ENCODE peak calls at places on chromosomes 11 and 22, in five cellular contexts. U, Z, I, W and C are unnamed samples.

GRCh38 chr11:118916842-118917388 is 8.8 kb downstream of the BCL9L start:
- DNase-seq in Z (no peak), I (no peak), U (peak; percentile 74), W (no peak), C (no peak)

GRCh38 chr11:112157274-112157766 is 6.6 kb downstream of the IL18 start:
- DNase-seq in I (no peak), U (no peak), Z (peak; percentile 96), W (no peak), C (peak; percentile 81)

GRCh38 chr22:32850591-32851517 is 49.3 kb downstream of the TIMP3 start:
- DNase-seq in W (no peak), Z (no peak), I (no peak), U (peak; percentile 82), C (no peak)

GRCh38 chr11:24391165-24391564 is 105.7 kb upstream of the LUZP2 start:
- DNase-seq in W (no peak), I (no peak), U (no peak), Z (peak; percentile 37), C (no peak)

GRCh38 chr11:116328410-116328809 is 444.4 kb downstream of the BUD13 start:
- DNase-seq in Z (no peak), W (no peak), I (peak; percentile 56), U (no peak), C (no peak)

GRCh38 chr11:129960216-129961214 is 42.1 kb downstream of the PRDM10 start:
- DNase-seq in I (no peak), W (no peak), Z (peak; percentile 72), U (no peak), C (no peak)

GRCh38 chr11:61195710-61196109 is 7.6 kb upstream of the PGA3 start:
- DNase-seq in U (no peak), W (no peak), I (no peak), Z (no peak), C (no peak)

GRCh38 chr11:61967177-61967923 is at the start of gene FTH1:
- DNase-seq in U (peak; percentile 93), Z (peak; percentile 77), I (peak; percentile 97), W (peak; percentile 88), C (peak; percentile 96)

GRCh38 chr22:34414467-34415440 is 494.5 kb upstream of the LARGE1 start:
- DNase-seq in Z (no peak), W (no peak), I (no peak), U (no peak), C (no peak)

GRCh38 chr11:70471254-70471653 is 72.9 kb downstream of the CTTN start:
- DNase-seq in Z (no peak), W (no peak), U (no peak), I (no peak), C (no peak)

GRCh38 chr11:36218283-36218921 is 70.8 kb downstream of the COMMD9 start:
- DNase-seq in U (no peak), I (no peak), Z (no peak), W (no peak), C (no peak)

GRCh38 chr11:12280199-12280837 is 97.1 kb upstream of the PARVA start:
- DNase-seq in U (no peak), W (no peak), I (peak; percentile 30), Z (no peak), C (no peak)

GRCh38 chr11:32050256-32050655 is 40.6 kb upstream of the RCN1 start:
- DNase-seq in Z (no peak), I (no peak), W (no peak), U (no peak), C (no peak)

GRCh38 chr11:2168286-2169000 is 3.2 kb downstream of the TH start:
- DNase-seq in Z (no peak), I (no peak), U (no peak), W (no peak), C (no peak)

GRCh38 chr11:3044004-3044403 is 13.2 kb downstream of the CARS1 start:
- DNase-seq in U (peak; percentile 66), I (no peak), W (no peak), Z (no peak), C (no peak)

GRCh38 chr11:70566768-70567530 is 168.6 kb downstream of the CTTN start:
- DNase-seq in I (no peak), U (peak; percentile 2), W (no peak), Z (no peak), C (peak; percentile 1)

GRCh38 chr11:22703561-22703960 is 37.1 kb downstream of the GAS2 start:
- DNase-seq in Z (peak; percentile 15), W (no peak), I (no peak), U (no peak), C (no peak)

GRCh38 chr11:77695417-77695816 is 57.8 kb upstream of the CLNS1A start:
- DNase-seq in W (no peak), I (no peak), U (no peak), Z (no peak), C (no peak)

GRCh38 chr11:110691961-110692360 is 20.3 kb downstream of the ARHGAP20 start:
- DNase-seq in U (no peak), I (no peak), W (no peak), Z (no peak), C (no peak)

GRCh38 chr11:130535530-130535929 is 87.1 kb downstream of the ADAMTS15 start:
- DNase-seq in U (no peak), Z (no peak), I (no peak), W (no peak), C (no peak)

GRCh38 chr11:69013009-69013951 is at the start of gene MRGPRF:
- DNase-seq in W (no peak), I (peak; percentile 90), U (peak; percentile 94), Z (peak; percentile 84), C (no peak)

DNA sequence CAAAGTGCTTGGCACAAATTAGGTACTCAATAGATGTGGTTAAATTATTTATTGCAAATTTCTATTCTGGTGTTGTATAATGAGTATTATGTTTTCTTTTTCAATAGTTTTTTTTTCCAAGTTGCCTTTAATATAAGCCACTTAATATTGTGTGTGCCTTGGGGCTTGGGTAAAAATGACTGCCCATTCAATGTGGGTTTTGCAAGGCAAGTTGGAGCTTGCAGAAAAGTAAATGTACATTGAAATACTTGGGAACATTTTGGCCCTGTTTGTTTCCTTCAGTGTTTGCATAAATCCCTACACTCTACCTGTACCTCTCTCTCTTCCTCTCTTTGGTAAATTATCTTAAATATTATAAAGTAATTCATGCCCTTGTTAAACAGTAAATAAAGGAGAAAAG is 2.1 kb upstream of the CCDC81 start:
- DNase-seq in U (no peak), Z (no peak), I (no peak), W (no peak), C (no peak)
- TF ChIP-seq CTCF in U (no peak), Z (no peak), I (no peak), W (no peak), C (no peak)

DNA sequence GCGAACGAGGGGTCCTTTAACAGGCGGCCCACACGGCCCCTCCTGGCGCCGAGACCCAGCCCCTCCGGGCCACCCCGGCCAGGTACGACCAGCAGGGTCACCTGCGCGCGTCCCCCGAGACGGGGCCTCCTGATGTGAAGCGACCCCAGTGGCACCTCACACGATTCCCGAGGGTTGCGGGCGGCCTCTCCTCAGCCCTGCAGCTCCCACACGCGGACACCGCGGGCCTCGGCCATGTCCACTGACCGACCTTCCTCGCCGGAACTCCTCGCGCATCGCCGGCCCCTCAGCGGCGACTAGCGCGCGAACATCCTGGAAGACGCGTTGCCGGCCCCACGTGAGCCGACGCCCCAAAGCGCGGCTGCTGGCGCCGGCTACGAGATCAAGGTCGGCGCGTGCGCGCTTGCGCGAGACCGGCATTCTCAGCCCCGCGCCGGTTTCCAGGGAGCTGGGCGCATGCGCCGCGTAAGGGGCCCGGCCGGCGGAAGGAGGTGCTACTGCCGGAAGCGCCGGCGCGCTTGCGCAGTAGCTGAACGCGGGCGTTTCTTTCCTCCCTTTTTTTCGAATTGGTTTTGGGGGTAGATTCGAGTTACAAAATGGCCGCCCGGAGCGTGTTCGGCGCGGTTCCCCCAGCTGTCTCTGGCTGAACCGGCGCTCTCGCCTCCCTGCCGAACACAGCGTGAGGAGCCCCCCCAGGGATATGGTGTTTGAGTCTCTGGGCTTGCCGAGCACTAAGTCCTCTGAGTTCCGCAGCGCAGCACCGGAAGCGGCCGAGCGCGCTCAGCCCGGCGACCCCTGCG is at the start of gene NUP50:
- DNase-seq in W (peak; percentile 94), U (peak; percentile 97), Z (peak; percentile 94), I (peak; percentile 99), C (peak; percentile 94)
- TF ChIP-seq CTCF in W (no peak), U (peak; percentile 6), Z (no peak), I (no peak), C (no peak)

GRCh38 chr22:45905924-45906865 is 70.8 kb downstream of the WNT7B start:
- DNase-seq in W (no peak), I (no peak), U (no peak), Z (peak; percentile 23), C (no peak)
- TF ChIP-seq CTCF in W (no peak), I (peak; percentile 13), U (no peak), Z (peak; percentile 22), C (no peak)

GRCh38 chr22:22061085-22062077 is 78.8 kb upstream of the TOP3B start:
- DNase-seq in W (no peak), Z (no peak), U (peak; percentile 30), I (no peak), C (no peak)
- TF ChIP-seq CTCF in W (no peak), Z (peak; percentile 53), U (peak; percentile 16), I (peak; percentile 39), C (peak; percentile 47)

GRCh38 chr11:123587044-123587443 is 67.4 kb downstream of the SCN3B start:
- DNase-seq in U (no peak), Z (no peak), W (no peak), I (no peak), C (no peak)
- TF ChIP-seq CTCF in U (no peak), Z (no peak), W (no peak), I (no peak), C (no peak)

DNA sequence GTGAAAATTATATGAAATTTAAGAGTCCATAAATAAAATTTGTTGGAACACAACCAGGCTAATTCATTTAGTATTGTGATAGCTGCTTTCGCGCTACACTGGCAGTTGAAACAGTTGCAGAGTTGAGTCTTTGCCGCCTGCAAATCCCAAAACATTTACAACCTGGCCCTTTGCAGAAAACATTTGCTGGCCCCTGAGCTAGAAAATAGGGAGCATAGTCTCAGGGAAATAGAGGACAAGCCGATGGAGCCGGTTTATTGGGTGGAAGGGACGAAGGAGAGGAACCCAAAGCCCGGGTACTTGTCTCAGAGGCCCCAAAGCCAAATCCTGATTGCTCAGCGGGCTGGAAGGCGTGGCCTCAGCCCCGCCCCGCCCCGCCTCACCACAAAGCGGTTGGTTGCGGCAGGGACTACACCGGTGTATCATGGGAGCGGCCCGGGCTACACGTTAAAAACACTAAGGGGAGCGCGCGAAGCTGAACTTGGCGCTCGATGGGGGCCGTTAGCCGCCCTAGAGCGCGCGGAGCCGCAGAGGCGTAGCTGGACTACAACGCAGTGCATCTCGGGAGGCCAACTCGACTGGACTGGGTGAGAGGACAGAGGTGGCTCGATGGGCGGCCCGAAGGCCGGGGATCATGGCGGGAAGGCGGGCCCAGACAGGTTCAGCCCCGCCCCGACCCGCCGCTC is 347 bp upstream of the SAC3D1 start:
- DNase-seq in I (peak; percentile 93), U (peak; percentile 87), Z (peak; percentile 83), W (peak; percentile 80), C (peak; percentile 71)
- TF ChIP-seq CTCF in I (no peak), U (no peak), Z (no peak), W (no peak), C (no peak)

GRCh38 chr22:22878211-22878570 is 9.4 kb upstream of the IGLL5 start:
- DNase-seq in W (no peak), Z (no peak), U (no peak), I (no peak), C (no peak)

GRCh38 chr22:22877523-22878210 is 9.9 kb upstream of the IGLL5 start:
- DNase-seq in U (peak; percentile 69), Z (peak; percentile 16), W (peak; percentile 65), I (peak; percentile 84), C (peak; percentile 70)

GRCh38 chr22:22880645-22881044 is 7.0 kb upstream of the IGLL5 start:
- DNase-seq in U (no peak), W (no peak), I (peak; percentile 77), Z (no peak), C (no peak)

GRCh38 chr22:22879675-22880029 is 8.0 kb upstream of the IGLL5 start:
- DNase-seq in Z (no peak), I (no peak), W (no peak), U (no peak), C (no peak)

GRCh38 chr22:22878801-22879674 is 8.6 kb upstream of the IGLL5 start:
- DNase-seq in W (no peak), I (peak; percentile 74), Z (no peak), U (no peak), C (no peak)
- TF ChIP-seq CTCF in W (no peak), I (no peak), Z (no peak), U (no peak), C (no peak)